ENCODE peak calls at places on chromosomes 5 and 9, in ten cellular contexts. One of them, this sample, is unnamed.

GRCh38 chr9:116144038-116144437 is 9.6 kb upstream of the PAPPA start:
- DNase-seq in A549: no peak
- DNase-seq in ovary: no peak
- DNase-seq in suprapubic skin: no peak
- DNase-seq in stomach: no peak
- DNase-seq in tibial nerve: no peak
- DNase-seq in H1: no peak
- DNase-seq in K562: no peak
- DNase-seq in transverse colon: no peak
- DNase-seq in sigmoid colon: no peak
- DNase-seq in this sample: no peak

GRCh38 chr5:129114539-129115193 is 20.1 kb downstream of the ISOC1 start:
- DNase-seq in A549: no peak
- DNase-seq in ovary: no peak
- DNase-seq in suprapubic skin: no peak
- DNase-seq in stomach: no peak
- DNase-seq in tibial nerve: no peak
- DNase-seq in H1: no peak
- DNase-seq in K562: no peak
- DNase-seq in transverse colon: no peak
- DNase-seq in sigmoid colon: no peak
- DNase-seq in this sample: no peak

GRCh38 chr9:18717751-18718150 is 243.8 kb downstream of the ADAMTSL1 start:
- DNase-seq in A549: no peak
- DNase-seq in ovary: no peak
- DNase-seq in suprapubic skin: no peak
- DNase-seq in stomach: no peak
- DNase-seq in tibial nerve: no peak
- DNase-seq in H1: no peak
- DNase-seq in K562: no peak
- DNase-seq in transverse colon: no peak
- DNase-seq in sigmoid colon: no peak
- DNase-seq in this sample: no peak

GRCh38 chr5:134001938-134002731 is 2.6 kb downstream of the VDAC1 start:
- DNase-seq in A549: no peak
- DNase-seq in ovary: no peak
- DNase-seq in suprapubic skin: no peak
- DNase-seq in stomach: no peak
- DNase-seq in tibial nerve: no peak
- DNase-seq in H1: no peak
- DNase-seq in K562: no peak
- DNase-seq in transverse colon: no peak
- DNase-seq in sigmoid colon: no peak
- DNase-seq in this sample: no peak

GRCh38 chr5:40784027-40784653 is 14.0 kb downstream of the PRKAA1 start:
- DNase-seq in A549: no peak
- DNase-seq in ovary: no peak
- DNase-seq in suprapubic skin: no peak
- DNase-seq in stomach: no peak
- DNase-seq in tibial nerve: no peak
- DNase-seq in H1: no peak
- DNase-seq in K562: no peak
- DNase-seq in transverse colon: peak; percentile 22
- DNase-seq in sigmoid colon: no peak
- DNase-seq in this sample: no peak

GRCh38 chr9:35658144-35658893 is at the start of gene CCDC107:
- DNase-seq in A549: peak; percentile 79
- DNase-seq in ovary: peak; percentile 87
- DNase-seq in suprapubic skin: peak; percentile 91
- DNase-seq in stomach: peak; percentile 89
- DNase-seq in tibial nerve: peak; percentile 73
- DNase-seq in H1: no peak
- DNase-seq in K562: peak; percentile 78
- DNase-seq in transverse colon: peak; percentile 88
- DNase-seq in sigmoid colon: peak; percentile 93
- DNase-seq in this sample: peak; percentile 84

GRCh38 chr9:109699019-109699418 is 81.0 kb upstream of the PALM2AKAP2 start:
- DNase-seq in A549: no peak
- DNase-seq in ovary: no peak
- DNase-seq in suprapubic skin: no peak
- DNase-seq in stomach: no peak
- DNase-seq in tibial nerve: no peak
- DNase-seq in H1: no peak
- DNase-seq in K562: no peak
- DNase-seq in transverse colon: no peak
- DNase-seq in sigmoid colon: no peak
- DNase-seq in this sample: no peak

GRCh38 chr9:4547016-4547415 is 56.7 kb downstream of the SLC1A1 start:
- DNase-seq in A549: no peak
- DNase-seq in ovary: no peak
- DNase-seq in suprapubic skin: no peak
- DNase-seq in stomach: no peak
- DNase-seq in tibial nerve: no peak
- DNase-seq in H1: no peak
- DNase-seq in K562: no peak
- DNase-seq in transverse colon: no peak
- DNase-seq in sigmoid colon: no peak
- DNase-seq in this sample: no peak

GRCh38 chr9:113737414-113738271 is 138.5 kb upstream of the ZNF618 start:
- DNase-seq in A549: peak; percentile 60
- DNase-seq in ovary: peak; percentile 11
- DNase-seq in suprapubic skin: no peak
- DNase-seq in stomach: peak; percentile 63
- DNase-seq in tibial nerve: peak; percentile 72
- DNase-seq in H1: no peak
- DNase-seq in K562: peak; percentile 63
- DNase-seq in transverse colon: peak; percentile 32
- DNase-seq in sigmoid colon: no peak
- DNase-seq in this sample: no peak

GRCh38 chr5:57738787-57739186 is 256.2 kb upstream of the ACTBL2 start:
- DNase-seq in A549: no peak
- DNase-seq in ovary: no peak
- DNase-seq in suprapubic skin: no peak
- DNase-seq in stomach: no peak
- DNase-seq in tibial nerve: no peak
- DNase-seq in H1: no peak
- DNase-seq in K562: no peak
- DNase-seq in transverse colon: no peak
- DNase-seq in sigmoid colon: no peak
- DNase-seq in this sample: no peak

GRCh38 chr5:138334867-138335447 is 3.1 kb upstream of the FAM53C start:
- DNase-seq in A549: peak; percentile 46
- DNase-seq in ovary: no peak
- DNase-seq in suprapubic skin: no peak
- DNase-seq in stomach: no peak
- DNase-seq in tibial nerve: no peak
- DNase-seq in H1: no peak
- DNase-seq in K562: no peak
- DNase-seq in transverse colon: no peak
- DNase-seq in sigmoid colon: no peak
- DNase-seq in this sample: no peak

GRCh38 chr5:63928451-63928850 is 33.8 kb downstream of the HTR1A start:
- DNase-seq in A549: no peak
- DNase-seq in ovary: no peak
- DNase-seq in suprapubic skin: no peak
- DNase-seq in stomach: no peak
- DNase-seq in tibial nerve: no peak
- DNase-seq in H1: no peak
- DNase-seq in K562: no peak
- DNase-seq in transverse colon: no peak
- DNase-seq in sigmoid colon: no peak
- DNase-seq in this sample: no peak

GRCh38 chr5:178121450-178122276 is 8.3 kb downstream of the N4BP3 start:
- DNase-seq in A549: no peak
- DNase-seq in ovary: peak; percentile 20
- DNase-seq in suprapubic skin: no peak
- DNase-seq in stomach: no peak
- DNase-seq in tibial nerve: no peak
- DNase-seq in H1: no peak
- DNase-seq in K562: no peak
- DNase-seq in transverse colon: no peak
- DNase-seq in sigmoid colon: peak; percentile 82
- DNase-seq in this sample: peak; percentile 78

GRCh38 chr5:178123094-178123986 is 7.5 kb upstream of the RMND5B start:
- DNase-seq in A549: no peak
- DNase-seq in ovary: no peak
- DNase-seq in suprapubic skin: no peak
- DNase-seq in stomach: no peak
- DNase-seq in tibial nerve: no peak
- DNase-seq in H1: no peak
- DNase-seq in K562: no peak
- DNase-seq in transverse colon: no peak
- DNase-seq in sigmoid colon: no peak
- DNase-seq in this sample: no peak

GRCh38 chr5:178123987-178124925 is 6.6 kb upstream of the RMND5B start:
- DNase-seq in A549: no peak
- DNase-seq in ovary: no peak
- DNase-seq in suprapubic skin: peak; percentile 78
- DNase-seq in stomach: peak; percentile 38
- DNase-seq in tibial nerve: no peak
- DNase-seq in H1: no peak
- DNase-seq in K562: no peak
- DNase-seq in transverse colon: peak; percentile 27
- DNase-seq in sigmoid colon: no peak
- DNase-seq in this sample: no peak

GRCh38 chr5:178120661-178121357 is 7.5 kb downstream of the N4BP3 start:
- DNase-seq in A549: peak; percentile 86
- DNase-seq in ovary: peak; percentile 77
- DNase-seq in suprapubic skin: peak; percentile 78
- DNase-seq in stomach: peak; percentile 89
- DNase-seq in tibial nerve: peak; percentile 40
- DNase-seq in H1: peak; percentile 41
- DNase-seq in K562: peak; percentile 95
- DNase-seq in transverse colon: peak; percentile 94
- DNase-seq in sigmoid colon: peak; percentile 95
- DNase-seq in this sample: peak; percentile 77

DNA sequence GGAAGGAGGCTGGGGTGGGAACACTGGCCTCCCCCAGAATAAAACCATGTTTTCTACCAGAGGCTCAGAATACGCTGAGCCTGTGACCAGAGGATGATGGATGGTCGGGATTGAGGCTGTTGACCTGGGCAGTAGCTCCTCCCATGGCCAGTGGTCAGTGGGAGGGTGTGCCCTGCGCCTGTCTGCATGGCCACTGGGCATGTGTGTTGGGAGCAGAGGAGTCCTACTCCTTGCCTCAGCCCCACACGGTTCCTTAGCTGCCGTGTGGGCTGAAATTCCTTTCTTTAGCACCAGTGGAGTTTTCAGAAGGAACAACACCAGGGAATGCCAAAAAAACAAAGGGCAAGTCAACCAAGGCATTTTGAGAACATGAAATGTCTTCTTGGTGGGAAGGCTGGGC is 8.5 kb upstream of the RMND5B start:
- DNase-seq in A549: no peak
- DNase-seq in ovary: no peak
- DNase-seq in suprapubic skin: no peak
- DNase-seq in stomach: no peak
- DNase-seq in tibial nerve: no peak
- DNase-seq in H1: no peak
- DNase-seq in K562: no peak
- DNase-seq in transverse colon: no peak
- DNase-seq in sigmoid colon: no peak
- DNase-seq in this sample: no peak
- H3K4me3 ChIP-seq in A549: no peak overlapping the region
- H3K4me3 ChIP-seq in ovary: no peak overlapping the region
- H3K4me3 ChIP-seq in suprapubic skin: no peak overlapping the region
- H3K4me3 ChIP-seq in stomach: no peak overlapping the region
- H3K4me3 ChIP-seq in tibial nerve: no peak overlapping the region
- H3K4me3 ChIP-seq in H1: no peak overlapping the region
- H3K4me3 ChIP-seq in K562: no peak overlapping the region
- H3K4me3 ChIP-seq in transverse colon: no peak overlapping the region
- H3K4me3 ChIP-seq in sigmoid colon: no peak overlapping the region
- H3K4me3 ChIP-seq in this sample: no peak overlapping the region

GRCh38 chr9:15509931-15510788 is 610 bp downstream of the PSIP1 start:
- DNase-seq in A549: peak; percentile 27
- DNase-seq in ovary: peak; percentile 47
- DNase-seq in suprapubic skin: no peak
- DNase-seq in stomach: peak; percentile 33
- DNase-seq in tibial nerve: no peak
- DNase-seq in H1: no peak
- DNase-seq in K562: peak; percentile 58
- DNase-seq in transverse colon: peak; percentile 47
- DNase-seq in sigmoid colon: peak; percentile 67
- DNase-seq in this sample: peak; percentile 87
- TF ChIP-seq EP300 in A549: no peak
- TF ChIP-seq EP300 in ovary: no peak
- TF ChIP-seq EP300 in suprapubic skin: no peak
- TF ChIP-seq EP300 in stomach: no peak
- TF ChIP-seq EP300 in tibial nerve: no peak
- TF ChIP-seq EP300 in H1: no peak
- TF ChIP-seq EP300 in K562: no peak
- TF ChIP-seq EP300 in transverse colon: no peak
- TF ChIP-seq EP300 in sigmoid colon: no peak
- TF ChIP-seq EP300 in this sample: no peak

DNA sequence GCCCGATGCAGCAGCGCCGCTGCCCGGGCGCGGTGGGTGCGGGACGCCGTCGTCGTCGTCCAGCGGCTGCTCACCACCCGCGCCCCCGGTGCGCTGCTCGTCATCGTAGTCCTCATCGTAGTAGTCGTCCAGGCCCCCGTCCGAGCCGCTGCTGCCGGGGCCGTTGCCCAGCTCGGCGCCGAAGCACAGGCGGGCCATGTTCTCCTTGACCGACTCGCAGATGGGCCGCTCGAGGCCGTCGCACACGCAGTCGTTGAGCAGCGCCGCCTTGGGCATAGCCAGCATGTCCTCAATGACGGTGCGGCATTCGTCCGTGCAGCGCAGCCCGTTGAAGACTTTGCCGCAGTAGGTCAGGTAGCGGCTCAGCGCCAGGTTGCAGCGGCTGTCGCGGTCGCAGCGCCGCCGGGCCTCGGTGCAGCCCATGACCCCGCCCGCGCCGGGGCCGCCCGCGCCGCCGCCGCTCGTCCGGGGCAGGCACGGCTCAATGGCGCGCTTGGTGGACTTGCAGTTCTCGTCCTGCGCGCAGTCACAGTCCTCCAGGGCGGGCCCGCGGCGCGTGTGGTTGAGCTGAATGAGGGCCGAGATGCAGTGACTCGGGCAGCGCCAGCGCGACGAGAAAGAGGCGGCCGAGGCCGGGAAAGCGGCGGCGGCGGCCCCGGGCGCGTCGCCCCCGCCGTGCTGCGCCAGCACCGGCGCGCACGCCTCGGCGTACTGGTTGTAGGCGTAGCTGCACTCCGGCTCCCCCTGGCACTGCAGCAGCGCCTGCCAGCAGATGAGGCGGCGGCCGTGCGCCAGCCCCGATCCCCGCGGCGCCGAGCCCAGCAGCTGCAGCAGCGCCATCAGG is 1.2 kb downstream of the GAS1 start:
- DNase-seq in A549: peak; percentile 45
- DNase-seq in ovary: peak; percentile 64
- DNase-seq in suprapubic skin: no peak
- DNase-seq in stomach: peak; percentile 66
- DNase-seq in tibial nerve: peak; percentile 28
- DNase-seq in H1: no peak
- DNase-seq in K562: no peak
- DNase-seq in transverse colon: peak; percentile 44
- DNase-seq in sigmoid colon: peak; percentile 82
- DNase-seq in this sample: peak; percentile 93
- TF ChIP-seq POLR2A in A549: peak; percentile 13
- TF ChIP-seq POLR2A in ovary: no peak
- TF ChIP-seq POLR2A in suprapubic skin: no peak
- TF ChIP-seq POLR2A in stomach: no peak
- TF ChIP-seq POLR2A in tibial nerve: peak; percentile 22
- TF ChIP-seq POLR2A in H1: no peak
- TF ChIP-seq POLR2A in K562: no peak
- TF ChIP-seq POLR2A in transverse colon: no peak
- TF ChIP-seq POLR2A in sigmoid colon: no peak
- TF ChIP-seq POLR2A in this sample: peak; percentile 33

GRCh38 chr5:173614591-173614990 is 1.9 kb downstream of the BOD1 start:
- DNase-seq in A549: no peak
- DNase-seq in ovary: no peak
- DNase-seq in suprapubic skin: no peak
- DNase-seq in stomach: no peak
- DNase-seq in tibial nerve: no peak
- DNase-seq in H1: no peak
- DNase-seq in K562: no peak
- DNase-seq in transverse colon: no peak
- DNase-seq in sigmoid colon: no peak
- DNase-seq in this sample: no peak
- H3K4me3 ChIP-seq in A549: peak overlapping the region; percentile 88
- H3K4me3 ChIP-seq in ovary: no peak overlapping the region
- H3K4me3 ChIP-seq in suprapubic skin: peak overlapping the region; percentile 99
- H3K4me3 ChIP-seq in stomach: no peak overlapping the region
- H3K4me3 ChIP-seq in tibial nerve: no peak overlapping the region
- H3K4me3 ChIP-seq in H1: peak overlapping the region; percentile 83
- H3K4me3 ChIP-seq in K562: no peak overlapping the region
- H3K4me3 ChIP-seq in transverse colon: no peak overlapping the region
- H3K4me3 ChIP-seq in sigmoid colon: no peak overlapping the region
- H3K4me3 ChIP-seq in this sample: no peak overlapping the region